ENCODE peak calls at places on chromosome 3, in seven cellular contexts. One of them, this sample, is unnamed.

GRCh38 chr3:61841111-61841845 is 279.9 kb downstream of the PTPRG start:
- DNase-seq in SK-N-MC: no peak
- DNase-seq in stromal cell of bone marrow: peak
- DNase-seq in spleen: no peak
- DNase-seq in NCI-H1092: no peak
- DNase-seq in HS-5: no peak
- DNase-seq in stimulated activated CD8-positive, alpha-beta memory T cell treated with anti-CD3 and anti-CD28 coated beads, Interleukin-15, amount 100 ng/mL, for 48 hours: no peak
- DNase-seq in this sample: no peak

GRCh38 chr3:151724846-151725562 is 8.7 kb upstream of the AADACL2 start:
- DNase-seq in SK-N-MC: no peak
- DNase-seq in stromal cell of bone marrow: no peak
- DNase-seq in spleen: no peak
- DNase-seq in NCI-H1092: no peak
- DNase-seq in HS-5: no peak
- DNase-seq in stimulated activated CD8-positive, alpha-beta memory T cell treated with anti-CD3 and anti-CD28 coated beads, Interleukin-15, amount 100 ng/mL, for 48 hours: no peak
- DNase-seq in this sample: no peak

GRCh38 chr3:101577276-101577675 is 3.3 kb downstream of the PCNP start:
- DNase-seq in SK-N-MC: no peak
- DNase-seq in stromal cell of bone marrow: no peak
- DNase-seq in spleen: no peak
- DNase-seq in NCI-H1092: no peak
- DNase-seq in HS-5: no peak
- DNase-seq in stimulated activated CD8-positive, alpha-beta memory T cell treated with anti-CD3 and anti-CD28 coated beads, Interleukin-15, amount 100 ng/mL, for 48 hours: no peak
- DNase-seq in this sample: no peak

GRCh38 chr3:112990672-112991602 is at the start of gene GTPBP8:
- DNase-seq in SK-N-MC: peak
- DNase-seq in stromal cell of bone marrow: peak
- DNase-seq in spleen: peak
- DNase-seq in NCI-H1092: peak
- DNase-seq in HS-5: peak
- DNase-seq in stimulated activated CD8-positive, alpha-beta memory T cell treated with anti-CD3 and anti-CD28 coated beads, Interleukin-15, amount 100 ng/mL, for 48 hours: peak
- DNase-seq in this sample: peak

GRCh38 chr3:59386165-59386564 is 336.3 kb upstream of the CFAP20DC start:
- DNase-seq in SK-N-MC: no peak
- DNase-seq in stromal cell of bone marrow: no peak
- DNase-seq in spleen: no peak
- DNase-seq in NCI-H1092: no peak
- DNase-seq in HS-5: no peak
- DNase-seq in stimulated activated CD8-positive, alpha-beta memory T cell treated with anti-CD3 and anti-CD28 coated beads, Interleukin-15, amount 100 ng/mL, for 48 hours: no peak
- DNase-seq in this sample: no peak

GRCh38 chr3:132256984-132257383 is 60.2 kb upstream of the ACP3 start:
- DNase-seq in SK-N-MC: peak
- DNase-seq in stromal cell of bone marrow: no peak
- DNase-seq in spleen: no peak
- DNase-seq in NCI-H1092: no peak
- DNase-seq in HS-5: no peak
- DNase-seq in stimulated activated CD8-positive, alpha-beta memory T cell treated with anti-CD3 and anti-CD28 coated beads, Interleukin-15, amount 100 ng/mL, for 48 hours: no peak
- DNase-seq in this sample: no peak

GRCh38 chr3:88000853-88001252 is 58.0 kb downstream of the CGGBP1 start:
- DNase-seq in SK-N-MC: no peak
- DNase-seq in stromal cell of bone marrow: no peak
- DNase-seq in spleen: no peak
- DNase-seq in NCI-H1092: no peak
- DNase-seq in HS-5: no peak
- DNase-seq in stimulated activated CD8-positive, alpha-beta memory T cell treated with anti-CD3 and anti-CD28 coated beads, Interleukin-15, amount 100 ng/mL, for 48 hours: peak
- DNase-seq in this sample: no peak

GRCh38 chr3:166205158-166205557 is 367.9 kb upstream of the BCHE start:
- DNase-seq in SK-N-MC: no peak
- DNase-seq in stromal cell of bone marrow: no peak
- DNase-seq in spleen: no peak
- DNase-seq in NCI-H1092: no peak
- DNase-seq in HS-5: no peak
- DNase-seq in stimulated activated CD8-positive, alpha-beta memory T cell treated with anti-CD3 and anti-CD28 coated beads, Interleukin-15, amount 100 ng/mL, for 48 hours: no peak
- DNase-seq in this sample: no peak

GRCh38 chr3:36312351-36312750 is 68.0 kb upstream of the STAC start:
- DNase-seq in SK-N-MC: no peak
- DNase-seq in stromal cell of bone marrow: no peak
- DNase-seq in spleen: no peak
- DNase-seq in NCI-H1092: no peak
- DNase-seq in HS-5: no peak
- DNase-seq in stimulated activated CD8-positive, alpha-beta memory T cell treated with anti-CD3 and anti-CD28 coated beads, Interleukin-15, amount 100 ng/mL, for 48 hours: no peak
- DNase-seq in this sample: no peak

GRCh38 chr3:191882289-191882688 is 421.3 kb downstream of the PYDC2 start:
- DNase-seq in SK-N-MC: no peak
- DNase-seq in stromal cell of bone marrow: no peak
- DNase-seq in spleen: no peak
- DNase-seq in NCI-H1092: no peak
- DNase-seq in HS-5: peak
- DNase-seq in stimulated activated CD8-positive, alpha-beta memory T cell treated with anti-CD3 and anti-CD28 coated beads, Interleukin-15, amount 100 ng/mL, for 48 hours: no peak
- DNase-seq in this sample: peak

GRCh38 chr3:38110314-38111050 is 26.4 kb downstream of the ACAA1 start:
- DNase-seq in SK-N-MC: no peak
- DNase-seq in stromal cell of bone marrow: no peak
- DNase-seq in spleen: peak
- DNase-seq in NCI-H1092: no peak
- DNase-seq in HS-5: no peak
- DNase-seq in stimulated activated CD8-positive, alpha-beta memory T cell treated with anti-CD3 and anti-CD28 coated beads, Interleukin-15, amount 100 ng/mL, for 48 hours: no peak
- DNase-seq in this sample: no peak

GRCh38 chr3:123116116-123116515 is 49.3 kb downstream of the PDIA5 start:
- DNase-seq in SK-N-MC: no peak
- DNase-seq in stromal cell of bone marrow: no peak
- DNase-seq in spleen: peak
- DNase-seq in NCI-H1092: no peak
- DNase-seq in HS-5: no peak
- DNase-seq in stimulated activated CD8-positive, alpha-beta memory T cell treated with anti-CD3 and anti-CD28 coated beads, Interleukin-15, amount 100 ng/mL, for 48 hours: no peak
- DNase-seq in this sample: no peak

GRCh38 chr3:103389356-103389755 is 954.5 kb downstream of the ZPLD1 start:
- DNase-seq in SK-N-MC: no peak
- DNase-seq in stromal cell of bone marrow: no peak
- DNase-seq in spleen: no peak
- DNase-seq in NCI-H1092: no peak
- DNase-seq in HS-5: no peak
- DNase-seq in stimulated activated CD8-positive, alpha-beta memory T cell treated with anti-CD3 and anti-CD28 coated beads, Interleukin-15, amount 100 ng/mL, for 48 hours: no peak
- DNase-seq in this sample: no peak

GRCh38 chr3:103127737-103128136 is 692.9 kb downstream of the ZPLD1 start:
- DNase-seq in SK-N-MC: no peak
- DNase-seq in stromal cell of bone marrow: no peak
- DNase-seq in spleen: no peak
- DNase-seq in NCI-H1092: no peak
- DNase-seq in HS-5: peak
- DNase-seq in stimulated activated CD8-positive, alpha-beta memory T cell treated with anti-CD3 and anti-CD28 coated beads, Interleukin-15, amount 100 ng/mL, for 48 hours: no peak
- DNase-seq in this sample: no peak

GRCh38 chr3:63992461-63993209 is 30.7 kb downstream of the PSMD6 start:
- DNase-seq in SK-N-MC: no peak
- DNase-seq in stromal cell of bone marrow: no peak
- DNase-seq in spleen: no peak
- DNase-seq in NCI-H1092: no peak
- DNase-seq in HS-5: no peak
- DNase-seq in stimulated activated CD8-positive, alpha-beta memory T cell treated with anti-CD3 and anti-CD28 coated beads, Interleukin-15, amount 100 ng/mL, for 48 hours: no peak
- DNase-seq in this sample: no peak

GRCh38 chr3:13282528-13282985 is 137.6 kb downstream of the NUP210 start:
- DNase-seq in SK-N-MC: no peak
- DNase-seq in stromal cell of bone marrow: no peak
- DNase-seq in spleen: peak
- DNase-seq in NCI-H1092: no peak
- DNase-seq in HS-5: no peak
- DNase-seq in stimulated activated CD8-positive, alpha-beta memory T cell treated with anti-CD3 and anti-CD28 coated beads, Interleukin-15, amount 100 ng/mL, for 48 hours: no peak
- DNase-seq in this sample: no peak

GRCh38 chr3:141114816-141115458 is 63.8 kb downstream of the SPSB4 start:
- DNase-seq in SK-N-MC: no peak
- DNase-seq in stromal cell of bone marrow: no peak
- DNase-seq in spleen: no peak
- DNase-seq in NCI-H1092: no peak
- DNase-seq in HS-5: no peak
- DNase-seq in stimulated activated CD8-positive, alpha-beta memory T cell treated with anti-CD3 and anti-CD28 coated beads, Interleukin-15, amount 100 ng/mL, for 48 hours: no peak
- DNase-seq in this sample: no peak

GRCh38 chr3:106745344-106746168 is 631.7 kb upstream of the CCDC54 start:
- DNase-seq in SK-N-MC: no peak
- DNase-seq in stromal cell of bone marrow: peak
- DNase-seq in spleen: no peak
- DNase-seq in NCI-H1092: no peak
- DNase-seq in HS-5: peak
- DNase-seq in stimulated activated CD8-positive, alpha-beta memory T cell treated with anti-CD3 and anti-CD28 coated beads, Interleukin-15, amount 100 ng/mL, for 48 hours: no peak
- DNase-seq in this sample: peak

GRCh38 chr3:5138214-5138981 is 16.3 kb downstream of the ARL8B start:
- DNase-seq in SK-N-MC: no peak
- DNase-seq in stromal cell of bone marrow: no peak
- DNase-seq in spleen: no peak
- DNase-seq in NCI-H1092: no peak
- DNase-seq in HS-5: no peak
- DNase-seq in stimulated activated CD8-positive, alpha-beta memory T cell treated with anti-CD3 and anti-CD28 coated beads, Interleukin-15, amount 100 ng/mL, for 48 hours: no peak
- DNase-seq in this sample: no peak

GRCh38 chr3:69031635-69032034 is 18.2 kb upstream of the EOGT start:
- DNase-seq in SK-N-MC: no peak
- DNase-seq in stromal cell of bone marrow: no peak
- DNase-seq in spleen: no peak
- DNase-seq in NCI-H1092: no peak
- DNase-seq in HS-5: no peak
- DNase-seq in stimulated activated CD8-positive, alpha-beta memory T cell treated with anti-CD3 and anti-CD28 coated beads, Interleukin-15, amount 100 ng/mL, for 48 hours: no peak
- DNase-seq in this sample: no peak

GRCh38 chr3:189342811-189343210 is 171.0 kb downstream of the TPRG1 start:
- DNase-seq in SK-N-MC: no peak
- DNase-seq in stromal cell of bone marrow: no peak
- DNase-seq in spleen: no peak
- DNase-seq in NCI-H1092: peak
- DNase-seq in HS-5: no peak
- DNase-seq in stimulated activated CD8-positive, alpha-beta memory T cell treated with anti-CD3 and anti-CD28 coated beads, Interleukin-15, amount 100 ng/mL, for 48 hours: no peak
- DNase-seq in this sample: no peak

GRCh38 chr3:185726254-185726967 is 98.4 kb downstream of the IGF2BP2 start:
- DNase-seq in SK-N-MC: no peak
- DNase-seq in stromal cell of bone marrow: no peak
- DNase-seq in spleen: no peak
- DNase-seq in NCI-H1092: no peak
- DNase-seq in HS-5: no peak
- DNase-seq in stimulated activated CD8-positive, alpha-beta memory T cell treated with anti-CD3 and anti-CD28 coated beads, Interleukin-15, amount 100 ng/mL, for 48 hours: no peak
- DNase-seq in this sample: no peak

This sample was measured in AG04449.